ENCODE peak calls at places on chromosomes 16 and 17, in seven cellular contexts. One of them, this sample, is unnamed.

GRCh38 chr17:43701318-43701743 is 39.6 kb upstream of the MEOX1 start:
- DNase-seq in breast epithelium: no peak
- DNase-seq in aorta: peak; percentile 59
- DNase-seq in uterus: no peak
- DNase-seq in CD8-positive, alpha-beta memory T cell: peak; percentile 9
- DNase-seq in fibroblast of lung: peak; percentile 57
- DNase-seq in cardiac muscle cell: peak; percentile 68
- DNase-seq in this sample: no peak

GRCh38 chr17:74457146-74457819 is 9.2 kb upstream of the CD300A start:
- DNase-seq in uterus: peak; percentile 80
- DNase-seq in fibroblast of lung: peak; percentile 51
- DNase-seq in breast epithelium: peak; percentile 77
- DNase-seq in aorta: peak; percentile 83
- DNase-seq in CD8-positive, alpha-beta memory T cell: peak; percentile 63
- DNase-seq in cardiac muscle cell: peak; percentile 82
- DNase-seq in this sample: peak; percentile 43

GRCh38 chr17:694239-694638 is 20.4 kb downstream of the VPS53 start:
- DNase-seq in CD8-positive, alpha-beta memory T cell: no peak
- DNase-seq in cardiac muscle cell: peak; percentile 87
- DNase-seq in aorta: no peak
- DNase-seq in breast epithelium: no peak
- DNase-seq in fibroblast of lung: peak; percentile 89
- DNase-seq in uterus: no peak
- DNase-seq in this sample: no peak

GRCh38 chr17:29846298-29846697 is 83.7 kb downstream of the SSH2 start:
- DNase-seq in CD8-positive, alpha-beta memory T cell: no peak
- DNase-seq in aorta: no peak
- DNase-seq in fibroblast of lung: no peak
- DNase-seq in cardiac muscle cell: no peak
- DNase-seq in uterus: no peak
- DNase-seq in breast epithelium: no peak
- DNase-seq in this sample: no peak

GRCh38 chr16:24834459-24835335 is 11.1 kb upstream of the SLC5A11 start:
- DNase-seq in CD8-positive, alpha-beta memory T cell: no peak
- DNase-seq in fibroblast of lung: peak; percentile 64
- DNase-seq in cardiac muscle cell: peak; percentile 53
- DNase-seq in breast epithelium: no peak
- DNase-seq in aorta: no peak
- DNase-seq in uterus: no peak
- DNase-seq in this sample: no peak

GRCh38 chr16:78773316-78773715 is 673.9 kb downstream of the WWOX start:
- DNase-seq in breast epithelium: no peak
- DNase-seq in aorta: no peak
- DNase-seq in fibroblast of lung: no peak
- DNase-seq in cardiac muscle cell: no peak
- DNase-seq in uterus: no peak
- DNase-seq in CD8-positive, alpha-beta memory T cell: no peak
- DNase-seq in this sample: no peak

GRCh38 chr17:9217151-9218067 is 196.1 kb downstream of the NTN1 start:
- DNase-seq in cardiac muscle cell: peak; percentile 65
- DNase-seq in CD8-positive, alpha-beta memory T cell: no peak
- DNase-seq in fibroblast of lung: peak; percentile 72
- DNase-seq in uterus: no peak
- DNase-seq in aorta: no peak
- DNase-seq in breast epithelium: no peak
- DNase-seq in this sample: no peak

GRCh38 chr17:6047966-6048365 is 22.2 kb upstream of the WSCD1 start:
- DNase-seq in breast epithelium: no peak
- DNase-seq in aorta: no peak
- DNase-seq in fibroblast of lung: no peak
- DNase-seq in cardiac muscle cell: no peak
- DNase-seq in uterus: no peak
- DNase-seq in CD8-positive, alpha-beta memory T cell: no peak
- DNase-seq in this sample: no peak

GRCh38 chr17:82302498-82302963 is 14.9 kb downstream of the CD7 start:
- DNase-seq in breast epithelium: no peak
- DNase-seq in uterus: no peak
- DNase-seq in aorta: no peak
- DNase-seq in CD8-positive, alpha-beta memory T cell: no peak
- DNase-seq in cardiac muscle cell: no peak
- DNase-seq in fibroblast of lung: no peak
- DNase-seq in this sample: no peak

GRCh38 chr16:25636662-25637061 is 55.1 kb upstream of the HS3ST4 start:
- DNase-seq in aorta: no peak
- DNase-seq in breast epithelium: no peak
- DNase-seq in fibroblast of lung: no peak
- DNase-seq in CD8-positive, alpha-beta memory T cell: no peak
- DNase-seq in cardiac muscle cell: no peak
- DNase-seq in uterus: no peak
- DNase-seq in this sample: no peak

GRCh38 chr17:2214887-2215615 is 88.5 kb downstream of the SMG6 start:
- DNase-seq in breast epithelium: no peak
- DNase-seq in CD8-positive, alpha-beta memory T cell: no peak
- DNase-seq in cardiac muscle cell: peak; percentile 84
- DNase-seq in uterus: no peak
- DNase-seq in fibroblast of lung: peak; percentile 90
- DNase-seq in aorta: peak; percentile 73
- DNase-seq in this sample: no peak

GRCh38 chr16:46629331-46629843 is 8.2 kb upstream of the SHCBP1 start:
- DNase-seq in fibroblast of lung: peak; percentile 76
- DNase-seq in CD8-positive, alpha-beta memory T cell: no peak
- DNase-seq in uterus: no peak
- DNase-seq in aorta: no peak
- DNase-seq in cardiac muscle cell: peak; percentile 77
- DNase-seq in breast epithelium: no peak
- DNase-seq in this sample: no peak

DNA sequence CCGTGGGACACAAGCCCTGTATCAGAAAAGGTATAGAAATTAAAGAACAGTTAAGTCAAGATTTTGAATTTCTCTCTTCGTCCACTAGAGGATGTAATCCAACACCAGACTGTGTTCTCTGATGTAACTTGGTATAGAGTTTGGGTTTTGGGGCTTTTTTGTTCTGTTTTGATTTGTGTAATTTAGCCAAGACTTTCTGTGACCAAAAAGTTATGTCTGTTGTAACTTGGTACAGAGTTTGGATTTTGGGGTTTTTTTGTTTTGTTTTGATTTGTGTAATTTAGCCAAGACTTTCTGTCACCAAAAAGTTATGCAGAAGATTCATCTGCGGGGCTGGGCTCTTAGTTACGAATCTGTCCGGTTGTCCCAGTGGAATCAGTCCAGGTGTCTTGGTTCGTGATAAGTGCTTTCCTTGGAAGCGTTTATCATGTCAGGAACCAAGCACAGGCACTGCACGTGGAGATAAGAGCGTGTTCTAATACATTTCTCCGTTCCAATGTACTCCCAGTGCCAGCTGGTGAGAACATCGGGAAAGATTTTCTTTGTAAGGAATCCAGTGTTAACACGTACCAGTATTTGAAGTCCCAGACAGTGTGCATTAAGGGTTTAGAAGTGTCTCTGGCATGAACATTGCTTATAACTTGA is 44.1 kb upstream of the SEC14L1 start:
- DNase-seq in CD8-positive, alpha-beta memory T cell: no peak
- DNase-seq in aorta: no peak
- DNase-seq in uterus: peak; percentile 60
- DNase-seq in fibroblast of lung: peak; percentile 74
- DNase-seq in breast epithelium: no peak
- DNase-seq in cardiac muscle cell: peak; percentile 73
- DNase-seq in this sample: no peak
- H3K27ac ChIP-seq in CD8-positive, alpha-beta memory T cell: no peak overlapping the region
- H3K27ac ChIP-seq in aorta: peak overlapping the region; percentile 42
- H3K27ac ChIP-seq in uterus: peak overlapping the region; percentile 89
- H3K27ac ChIP-seq in fibroblast of lung: peak overlapping the region; percentile 12
- H3K27ac ChIP-seq in breast epithelium: peak overlapping the region; percentile 52
- H3K27ac ChIP-seq in cardiac muscle cell: peak overlapping the region; percentile 53
- H3K27ac ChIP-seq in this sample: no peak overlapping the region

GRCh38 chr17:55727920-55728319 is 5.3 kb upstream of the TMEM100 start:
- DNase-seq in uterus: no peak
- DNase-seq in fibroblast of lung: no peak
- DNase-seq in aorta: no peak
- DNase-seq in cardiac muscle cell: no peak
- DNase-seq in CD8-positive, alpha-beta memory T cell: no peak
- DNase-seq in breast epithelium: no peak
- DNase-seq in this sample: no peak
- H3K27ac ChIP-seq in uterus: no peak overlapping the region
- H3K27ac ChIP-seq in fibroblast of lung: no peak overlapping the region
- H3K27ac ChIP-seq in aorta: no peak overlapping the region
- H3K27ac ChIP-seq in cardiac muscle cell: no peak overlapping the region
- H3K27ac ChIP-seq in CD8-positive, alpha-beta memory T cell: no peak overlapping the region
- H3K27ac ChIP-seq in breast epithelium: no peak overlapping the region
- H3K27ac ChIP-seq in this sample: no peak overlapping the region

GRCh38 chr16:58462499-58462996 is 37.4 kb upstream of the NDRG4 start:
- DNase-seq in CD8-positive, alpha-beta memory T cell: no peak
- DNase-seq in uterus: no peak
- DNase-seq in fibroblast of lung: no peak
- DNase-seq in cardiac muscle cell: no peak
- DNase-seq in aorta: no peak
- DNase-seq in breast epithelium: no peak
- DNase-seq in this sample: no peak
- H3K27ac ChIP-seq in CD8-positive, alpha-beta memory T cell: no peak overlapping the region
- H3K27ac ChIP-seq in uterus: peak overlapping the region; percentile 62
- H3K27ac ChIP-seq in fibroblast of lung: no peak overlapping the region
- H3K27ac ChIP-seq in cardiac muscle cell: no peak overlapping the region
- H3K27ac ChIP-seq in aorta: no peak overlapping the region
- H3K27ac ChIP-seq in breast epithelium: no peak overlapping the region
- H3K27ac ChIP-seq in this sample: no peak overlapping the region

GRCh38 chr16:86993426-86994110 is 323.6 kb downstream of the C16orf95 start:
- DNase-seq in fibroblast of lung: no peak
- DNase-seq in CD8-positive, alpha-beta memory T cell: no peak
- DNase-seq in uterus: no peak
- DNase-seq in aorta: no peak
- DNase-seq in cardiac muscle cell: no peak
- DNase-seq in breast epithelium: no peak
- DNase-seq in this sample: no peak
- H3K27ac ChIP-seq in fibroblast of lung: no peak overlapping the region
- H3K27ac ChIP-seq in CD8-positive, alpha-beta memory T cell: no peak overlapping the region
- H3K27ac ChIP-seq in uterus: no peak overlapping the region
- H3K27ac ChIP-seq in aorta: no peak overlapping the region
- H3K27ac ChIP-seq in cardiac muscle cell: no peak overlapping the region
- H3K27ac ChIP-seq in breast epithelium: no peak overlapping the region
- H3K27ac ChIP-seq in this sample: no peak overlapping the region

This sample was measured in effector memory CD4-positive, alpha-beta T cell.